ENCODE peak calls at places on chromosomes 1 and 21, in eight cellular contexts. N is H1, S is mucosa of descending colon, F is thoracic aorta, O is aorta, R is body of pancreas, T is mesendoderm, W is neural progenitor cell. D is an unnamed sample.

GRCh38 chr1:119773711-119774241 is 5.1 kb upstream of the HMGCS2 start:
- DNase-seq in N (no peak), S (no peak), F (no peak), O (no peak), R (no peak), T (peak; percentile 85), W (peak; percentile 89), D (no peak)

GRCh38 chr21:33028759-33029511 is 3.2 kb downstream of the OLIG2 start:
- DNase-seq in N (no peak), S (no peak), F (no peak), O (no peak), R (no peak), T (no peak), W (peak; percentile 72), D (no peak)

GRCh38 chr1:165129568-165130164 is 226.8 kb downstream of the LMX1A start:
- DNase-seq in N (peak; percentile 53), S (peak; percentile 59), F (no peak), O (peak; percentile 51), R (peak; percentile 83), T (peak; percentile 90), W (peak; percentile 93), D (peak; percentile 72)

GRCh38 chr1:199550384-199551067 is 477.0 kb upstream of the NR5A2 start:
- DNase-seq in N (no peak), S (no peak), F (no peak), O (no peak), R (no peak), T (no peak), W (no peak), D (no peak)

GRCh38 chr1:21024918-21025317 is 151.8 kb downstream of the EIF4G3 start:
- DNase-seq in N (no peak), S (no peak), F (no peak), O (no peak), R (no peak), T (no peak), W (no peak), D (no peak)

GRCh38 chr1:210344706-210345105 is 16.0 kb downstream of the HHAT start:
- DNase-seq in N (no peak), S (no peak), F (no peak), O (no peak), R (no peak), T (no peak), W (no peak), D (no peak)

GRCh38 chr1:56709269-56709880 is 64.3 kb downstream of the PRKAA2 start:
- DNase-seq in N (no peak), S (no peak), F (no peak), O (no peak), R (peak; percentile 4), T (peak; percentile 60), W (peak; percentile 65), D (no peak)

GRCh38 chr1:184622136-184622823 is 132.4 kb downstream of the EDEM3 start:
- DNase-seq in N (no peak), S (peak; percentile 75), F (peak; percentile 47), O (peak; percentile 61), R (peak; percentile 33), T (no peak), W (no peak), D (peak; percentile 66)

GRCh38 chr1:157948547-157949152 is 44.8 kb upstream of the KIRREL1 start:
- DNase-seq in N (peak; percentile 39), S (no peak), F (no peak), O (no peak), R (peak; percentile 14), T (peak; percentile 88), W (peak; percentile 85), D (no peak)

GRCh38 chr1:60895167-60896124 is 186.9 kb upstream of the NFIA start:
- DNase-seq in N (no peak), S (no peak), F (no peak), O (no peak), R (no peak), T (no peak), W (peak; percentile 63), D (no peak)

GRCh38 chr1:6423321-6423999 is 1.1 kb upstream of the ESPN start:
- DNase-seq in N (peak; percentile 57), S (peak; percentile 88), F (no peak), O (no peak), R (peak; percentile 83), T (peak; percentile 77), W (peak; percentile 78), D (peak; percentile 83)

GRCh38 chr1:88484862-88485261 is 199.2 kb upstream of the PKN2 start:
- DNase-seq in N (no peak), S (no peak), F (no peak), O (no peak), R (no peak), T (no peak), W (no peak), D (no peak)

GRCh38 chr1:229593800-229594199 is 32.1 kb downstream of the TAF5L start:
- DNase-seq in N (no peak), S (no peak), F (no peak), O (no peak), R (no peak), T (no peak), W (no peak), D (no peak)

GRCh38 chr1:53754484-53755312 is 15.7 kb upstream of the GLIS1 start:
- DNase-seq in N (no peak), S (no peak), F (no peak), O (no peak), R (peak; percentile 52), T (peak; percentile 82), W (peak; percentile 75), D (no peak)

DNA sequence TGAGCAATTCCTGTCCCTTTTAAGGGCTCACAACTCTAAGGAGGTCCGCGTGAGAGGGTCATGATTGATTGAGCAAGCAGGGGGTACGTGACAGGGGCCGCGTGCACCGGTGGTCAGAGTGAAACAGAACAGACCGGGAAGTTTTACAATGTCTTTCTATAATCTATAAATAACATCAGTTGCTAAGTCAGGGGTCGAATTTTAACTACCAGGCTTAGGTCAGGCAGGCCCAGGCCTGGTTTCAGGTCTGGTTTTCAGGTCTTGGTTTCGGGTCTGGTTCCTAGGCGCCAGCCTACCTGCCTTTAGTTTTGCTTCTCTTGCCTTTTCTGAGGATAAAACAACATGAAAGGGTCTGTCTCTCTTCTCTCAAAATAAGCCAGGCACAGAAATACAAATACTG is 476.0 kb upstream of the CAMK1G start:
- DNase-seq in N (no peak), S (no peak), F (no peak), O (no peak), R (no peak), T (no peak), W (no peak), D (no peak)
- H3K4me3 ChIP-seq in N (no peak overlapping the region), S (no peak overlapping the region), F (no peak overlapping the region), O (no peak overlapping the region), R (no peak overlapping the region), T (no peak overlapping the region), W (no peak overlapping the region), D (no peak overlapping the region)

DNA sequence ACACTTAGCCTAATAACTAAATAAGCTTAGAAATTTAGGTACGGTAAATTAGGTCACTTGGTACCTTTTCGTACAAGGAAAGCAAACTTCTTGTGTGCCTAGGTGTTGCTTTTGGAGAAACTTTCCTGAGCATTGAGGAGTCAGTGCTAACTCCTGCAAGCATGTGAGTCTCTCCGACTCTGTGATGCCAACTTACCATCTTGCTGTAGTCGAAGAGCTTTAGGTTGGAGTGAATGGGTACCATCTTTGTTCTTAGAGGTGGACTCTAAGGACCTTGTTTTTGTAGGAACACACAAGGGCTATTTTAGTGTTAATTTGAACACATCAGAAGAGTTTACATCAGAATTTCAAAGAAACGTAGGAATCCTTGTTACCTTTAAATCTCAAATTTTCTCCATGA is 688.9 kb downstream of the USP25 start:
- DNase-seq in N (no peak), S (no peak), F (no peak), O (no peak), R (no peak), T (no peak), W (no peak), D (no peak)
- H3K4me3 ChIP-seq in N (no peak overlapping the region), S (no peak overlapping the region), F (peak overlapping the region; percentile 64), O (no peak overlapping the region), R (no peak overlapping the region), T (no peak overlapping the region), W (no peak overlapping the region), D (peak overlapping the region; percentile 36)

GRCh38 chr1:38940339-38941047 is 1.1 kb downstream of the RHBDL2 start:
- DNase-seq in N (no peak), S (peak; percentile 69), F (no peak), O (no peak), R (peak; percentile 20), T (no peak), W (no peak), D (peak; percentile 38)
- H3K4me3 ChIP-seq in N (no peak overlapping the region), S (peak overlapping the region; percentile 14), F (no peak overlapping the region), O (no peak overlapping the region), R (no peak overlapping the region), T (no peak overlapping the region), W (no peak overlapping the region), D (peak overlapping the region; percentile 37)

DNA sequence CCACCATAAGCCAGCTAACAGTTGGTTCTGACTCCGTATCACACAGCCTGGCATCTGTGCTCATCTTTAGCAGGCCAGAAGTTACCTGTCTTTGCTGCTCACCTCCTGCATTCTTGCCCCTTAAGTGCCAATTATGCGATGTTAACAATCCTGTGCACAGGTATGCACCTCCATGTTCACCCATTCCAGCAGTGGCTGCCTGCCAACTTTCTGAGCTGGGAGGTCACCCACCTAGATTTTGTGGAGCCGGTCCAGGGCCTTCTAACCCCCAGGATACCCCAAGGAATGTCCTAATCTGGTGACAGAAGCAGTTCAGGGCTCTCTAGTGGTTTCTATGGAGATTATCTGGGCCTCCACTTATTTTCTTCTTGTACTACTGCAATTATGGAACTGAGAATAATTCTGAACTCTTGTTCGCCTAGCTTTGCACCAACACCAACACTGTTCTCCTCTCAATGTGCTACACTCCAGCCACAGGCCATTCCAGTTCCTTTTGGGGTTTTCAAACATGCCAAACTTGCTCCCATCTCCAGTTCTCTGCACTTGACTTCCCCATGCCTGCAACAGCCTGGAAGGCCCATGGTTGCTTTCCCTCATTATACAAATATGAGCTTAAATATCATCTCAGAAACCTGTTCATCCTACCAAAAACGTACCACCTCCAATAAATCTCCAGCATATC is 9.0 kb downstream of the BCAR3 start:
- DNase-seq in N (no peak), S (peak; percentile 50), F (no peak), O (no peak), R (no peak), T (no peak), W (no peak), D (peak; percentile 41)
- H3K4me3 ChIP-seq in N (no peak overlapping the region), S (no peak overlapping the region), F (no peak overlapping the region), O (no peak overlapping the region), R (no peak overlapping the region), T (no peak overlapping the region), W (no peak overlapping the region), D (no peak overlapping the region)

DNA sequence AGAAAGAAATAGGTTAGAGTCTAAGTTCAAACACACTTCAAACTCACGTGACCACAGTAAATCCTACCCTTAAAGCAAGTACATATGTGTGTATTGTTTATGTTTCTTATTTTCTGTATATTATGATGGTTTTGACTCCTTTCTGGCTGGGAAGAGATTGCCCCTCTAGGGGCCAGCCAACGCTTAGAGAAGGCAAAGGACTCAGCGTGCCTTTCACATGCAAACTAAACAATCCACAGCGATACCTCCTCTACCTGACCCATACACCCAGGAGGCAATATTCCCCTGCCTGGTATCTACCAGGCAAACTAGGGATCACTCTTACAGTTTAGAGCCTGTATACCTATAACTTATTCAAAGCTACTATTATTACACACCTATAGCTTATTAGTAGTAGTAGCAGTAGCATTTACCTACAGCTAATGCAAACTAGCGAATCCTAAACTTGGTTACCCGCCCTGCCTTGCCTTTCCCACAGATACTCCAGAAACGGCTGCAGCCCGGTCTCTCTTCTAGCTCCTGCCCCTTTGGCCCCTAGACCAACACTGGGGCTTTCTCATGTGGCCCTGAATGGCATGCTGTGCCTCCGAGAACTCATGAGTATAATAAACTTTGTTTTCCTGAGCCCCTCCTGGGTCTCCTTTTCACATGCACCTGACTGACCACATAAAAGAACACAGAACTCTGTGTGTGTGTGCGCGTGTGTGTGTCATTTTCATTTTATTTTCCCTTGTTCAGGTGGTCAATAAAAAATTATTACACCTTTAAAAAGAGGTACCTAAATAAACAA is 14.0 kb downstream of the NRIP1 start:
- DNase-seq in N (no peak), S (peak; percentile 67), F (no peak), O (no peak), R (no peak), T (peak; percentile 50), W (no peak), D (no peak)
- H3K4me3 ChIP-seq in N (no peak overlapping the region), S (no peak overlapping the region), F (no peak overlapping the region), O (no peak overlapping the region), R (no peak overlapping the region), T (no peak overlapping the region), W (peak overlapping the region; percentile 9), D (no peak overlapping the region)

D was measured in stomach.